ENCODE peak calls at places on chromosomes 16 and 17, in nine cellular contexts. A is H1, F is K562, Q is IMR-90, D is colonic mucosa, G is dorsolateral prefrontal cortex, J is psoas muscle, R is SK-N-SH, O is endodermal cell. U is an unnamed sample.

GRCh38 chr16:20301840-20302239 is 25.5 kb downstream of the GP2 start:
- DNase-seq in F (no peak), A (no peak), G (no peak), O (peak; percentile 63), Q (no peak), D (no peak), J (no peak), R (no peak), U (no peak)

GRCh38 chr16:1932050-1933028 is 10.7 kb downstream of the MSRB1 start:
- DNase-seq in Q (no peak), R (no peak), G (no peak), F (no peak), D (peak; percentile 59), A (no peak), J (no peak), O (peak; percentile 86), U (no peak)

GRCh38 chr16:87076950-87077749 is 240.0 kb downstream of the C16orf95 start:
- DNase-seq in R (peak; percentile 38), Q (peak; percentile 55), A (peak; percentile 65), J (no peak), G (no peak), F (peak; percentile 60), D (peak; percentile 58), O (peak; percentile 95), U (peak; percentile 70)

GRCh38 chr16:89958068-89958467 is 9.5 kb downstream of the DEF8 start:
- DNase-seq in J (peak; percentile 70), F (peak; percentile 75), D (no peak), Q (peak; percentile 11), O (peak; percentile 94), G (no peak), R (peak; percentile 93), A (no peak), U (peak; percentile 65)

GRCh38 chr17:41625602-41626001 is 1.2 kb upstream of the KRT17 start:
- DNase-seq in G (peak; percentile 38), F (no peak), A (no peak), D (no peak), Q (no peak), J (peak; percentile 18), O (peak; percentile 52), R (no peak), U (no peak)

GRCh38 chr17:838486-838885 is 56.3 kb downstream of the MRM3 start:
- DNase-seq in A (no peak), Q (no peak), G (no peak), F (no peak), O (no peak), J (no peak), R (no peak), D (no peak), U (no peak)

GRCh38 chr16:15403392-15403995 is 7.9 kb downstream of the MPV17L start:
- DNase-seq in R (no peak), A (no peak), J (no peak), F (no peak), Q (no peak), G (no peak), O (no peak), D (no peak), U (no peak)

GRCh38 chr16:89101303-89102034 is 7.8 kb downstream of the ACSF3 start:
- DNase-seq in J (no peak), F (no peak), Q (no peak), R (no peak), O (no peak), D (no peak), G (no peak), A (no peak), U (no peak)

GRCh38 chr16:15976225-15976812 is 26.9 kb downstream of the ABCC1 start:
- DNase-seq in G (no peak), D (no peak), J (peak; percentile 50), A (no peak), R (no peak), O (peak; percentile 70), F (no peak), Q (no peak), U (no peak)

GRCh38 chr17:73371846-73372245 is 60.0 kb upstream of the CDC42EP4 start:
- DNase-seq in Q (no peak), G (no peak), F (no peak), D (no peak), A (no peak), O (no peak), J (no peak), R (no peak), U (no peak)

GRCh38 chr17:50187403-50187735 is 14.1 kb downstream of the COL1A1 start:
- DNase-seq in Q (peak; percentile 77), G (no peak), J (no peak), F (no peak), D (no peak), R (no peak), O (no peak), A (no peak), U (no peak)

GRCh38 chr16:89536886-89537548 is 23.5 kb upstream of the RPL13 start:
- DNase-seq in D (no peak), J (no peak), R (no peak), F (no peak), Q (no peak), O (no peak), A (no peak), G (peak; percentile 72), U (no peak)

DNA sequence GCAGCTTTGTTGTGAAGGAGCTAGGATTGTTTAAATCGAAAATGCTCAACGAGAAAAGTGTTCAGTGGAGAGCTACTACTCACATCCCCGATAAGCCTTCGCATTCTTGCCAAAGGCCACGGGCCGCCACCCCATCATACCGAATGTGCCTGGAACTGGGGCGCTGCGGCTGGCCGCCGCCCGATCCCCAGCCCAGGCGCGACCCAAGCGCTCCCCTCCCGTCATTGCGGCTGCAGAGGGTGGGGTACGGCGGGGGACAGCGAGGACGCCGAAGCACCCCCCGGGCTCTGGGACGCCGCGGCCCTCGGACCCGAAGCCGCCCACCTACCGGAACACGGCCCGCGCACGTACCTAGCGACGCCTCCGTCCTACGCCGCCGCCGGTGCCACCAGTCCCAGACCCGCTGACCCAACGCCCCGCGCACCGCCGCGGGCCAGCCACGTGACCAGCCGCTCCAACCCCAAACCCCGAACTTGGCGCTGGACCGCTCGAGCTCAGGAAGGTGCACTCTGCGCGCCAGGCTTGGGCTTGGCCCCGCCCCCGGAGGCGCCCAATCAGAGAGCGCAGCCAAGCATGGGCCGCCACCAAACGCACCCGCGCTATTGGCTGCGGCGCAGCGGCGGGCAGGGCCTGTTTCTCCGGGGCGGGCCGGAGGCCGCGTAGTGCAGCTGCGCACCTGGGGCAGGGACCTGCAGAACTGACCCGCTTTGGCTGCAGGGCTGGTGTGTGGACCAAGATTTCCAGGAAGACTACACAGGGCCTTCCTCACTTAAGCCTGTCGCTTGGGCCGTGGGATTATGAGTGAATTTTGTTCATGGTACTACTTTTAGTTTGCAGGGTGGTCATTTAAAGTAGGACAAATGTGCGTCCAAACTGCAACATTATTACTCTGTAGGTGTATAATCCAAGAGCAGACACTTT is at the start of gene SHMT1:
- DNase-seq in A (peak; percentile 92), D (peak; percentile 96), G (peak; percentile 97), J (peak; percentile 97), F (peak; percentile 95), R (peak; percentile 98), O (peak; percentile 100), Q (peak; percentile 77), U (peak; percentile 97)
- H3K27ac ChIP-seq in A (no peak within 1 kb of the TSS), D (peak within 1 kb of the TSS; percentile 38), G (peak within 1 kb of the TSS; percentile 81), J (peak within 1 kb of the TSS; percentile 80), F (peak within 1 kb of the TSS; percentile 65), R (no peak within 1 kb of the TSS), O (no peak within 1 kb of the TSS), Q (peak within 1 kb of the TSS; percentile 0), U (peak within 1 kb of the TSS; percentile 91)

GRCh38 chr17:7502987-7503386 is 18.8 kb downstream of the POLR2A start:
- DNase-seq in D (no peak), R (no peak), O (peak; percentile 84), G (no peak), Q (no peak), F (no peak), J (no peak), A (no peak), U (no peak)
- TF ChIP-seq CTCF in D (no peak), R (peak; percentile 39), O (peak; percentile 66), G (no peak), Q (peak; percentile 25), F (peak; percentile 45), J (no peak), A (peak; percentile 51), U (peak; percentile 20)

GRCh38 chr17:43118679-43119615 is 6.2 kb downstream of the BRCA1 start:
- DNase-seq in O (no peak), D (no peak), Q (peak; percentile 17), G (no peak), R (no peak), A (no peak), F (no peak), J (no peak), U (no peak)
- H3K27ac ChIP-seq in O (no peak overlapping the region), D (no peak overlapping the region), Q (no peak overlapping the region), G (no peak overlapping the region), R (no peak overlapping the region), A (no peak overlapping the region), F (no peak overlapping the region), J (no peak overlapping the region), U (no peak overlapping the region)

GRCh38 chr17:29844339-29845048 is 85.5 kb downstream of the SSH2 start:
- DNase-seq in R (peak; percentile 41), A (no peak), D (no peak), F (peak; percentile 32), O (no peak), G (no peak), Q (no peak), J (no peak), U (no peak)
- TF ChIP-seq CTCF in R (no peak), A (no peak), D (no peak), F (no peak), O (no peak), G (no peak), Q (no peak), J (no peak), U (no peak)

GRCh38 chr17:56528636-56529170 is 64.8 kb upstream of the NOG start:
- DNase-seq in O (no peak), D (no peak), J (no peak), G (no peak), Q (no peak), F (no peak), A (no peak), R (no peak), U (no peak)
- H3K27ac ChIP-seq in O (no peak overlapping the region), D (no peak overlapping the region), J (no peak overlapping the region), G (no peak overlapping the region), Q (no peak overlapping the region), F (no peak overlapping the region), A (no peak overlapping the region), R (no peak overlapping the region), U (no peak overlapping the region)

GRCh38 chr17:15213381-15214087 is 51.6 kb downstream of the PMP22 start:
- DNase-seq in R (peak; percentile 31), D (no peak), J (no peak), Q (peak; percentile 16), F (peak; percentile 30), G (no peak), A (no peak), O (peak; percentile 69), U (no peak)
- TF ChIP-seq CTCF in R (peak; percentile 51), D (peak; percentile 15), J (peak; percentile 46), Q (peak; percentile 40), F (peak; percentile 42), G (peak; percentile 41), A (peak; percentile 36), O (peak; percentile 90), U (peak; percentile 29)